ENCODE peak calls at places on chromosomes 13 and 19, in seven cellular contexts. E is pancreas, M is AG09319, C is hepatocyte, Z is glutamatergic neuron, Y is bronchial epithelial cell, K is lower leg skin. L is an unnamed sample.

GRCh38 chr19:49585023-49585422 is 3.9 kb downstream of the PRRG2 start:
- DNase-seq in E (no peak), M (no peak), C (peak; percentile 16), Z (peak; percentile 63), Y (no peak), K (no peak), L (no peak)

GRCh38 chr13:106100261-106100919 is 435.1 kb downstream of the EFNB2 start:
- DNase-seq in E (no peak), M (no peak), C (peak; percentile 72), Z (no peak), Y (no peak), K (no peak), L (peak; percentile 9)

GRCh38 chr13:100230813-100231575 is 142.1 kb downstream of the PCCA start:
- DNase-seq in E (no peak), M (no peak), C (no peak), Z (peak; percentile 24), Y (no peak), K (no peak), L (no peak)

GRCh38 chr13:26060366-26060765 is 8.6 kb upstream of the SHISA2 start:
- DNase-seq in E (no peak), M (no peak), C (no peak), Z (no peak), Y (no peak), K (no peak), L (no peak)

GRCh38 chr19:33727331-33728028 is 69.2 kb upstream of the KCTD15 start:
- DNase-seq in E (no peak), M (no peak), C (no peak), Z (no peak), Y (no peak), K (no peak), L (no peak)

GRCh38 chr13:24995225-24995804 is 100.6 kb upstream of the PABPC3 start:
- DNase-seq in E (peak; percentile 46), M (peak; percentile 71), C (peak; percentile 91), Z (peak; percentile 56), Y (peak; percentile 78), K (peak; percentile 35), L (peak; percentile 67)

GRCh38 chr19:10220695-10221094 is 10.4 kb downstream of the S1PR2 start:
- DNase-seq in E (no peak), M (no peak), C (no peak), Z (no peak), Y (no peak), K (no peak), L (no peak)

GRCh38 chr19:38455031-38455430 is 21.5 kb downstream of the RYR1 start:
- DNase-seq in E (no peak), M (no peak), C (peak; percentile 52), Z (no peak), Y (peak; percentile 6), K (no peak), L (peak; percentile 44)

GRCh38 chr19:47514151-47514868 is 553 bp downstream of the NAPA start:
- DNase-seq in E (no peak), M (no peak), C (peak; percentile 44), Z (no peak), Y (no peak), K (no peak), L (no peak)

GRCh38 chr13:36074659-36075058 is 56.5 kb downstream of the DCLK1 start:
- DNase-seq in E (no peak), M (no peak), C (no peak), Z (no peak), Y (no peak), K (no peak), L (no peak)

GRCh38 chr19:33675501-33676124 is 53.9 kb downstream of the CHST8 start:
- DNase-seq in E (no peak), M (no peak), C (peak; percentile 1), Z (no peak), Y (no peak), K (no peak), L (no peak)

GRCh38 chr19:18232540-18233223 is 6.4 kb upstream of the PDE4C start:
- DNase-seq in E (no peak), M (no peak), C (peak; percentile 57), Z (peak; percentile 86), Y (no peak), K (no peak), L (peak; percentile 65)

GRCh38 chr13:76845865-76846264 is 40.3 kb downstream of the KCTD12 start:
- DNase-seq in E (no peak), M (no peak), C (no peak), Z (no peak), Y (no peak), K (no peak), L (no peak)

GRCh38 chr13:40581277-40581579 is 85.2 kb downstream of the FOXO1 start:
- DNase-seq in E (no peak), M (no peak), C (no peak), Z (no peak), Y (no peak), K (no peak), L (no peak)

GRCh38 chr13:57018915-57019314 is 121.8 kb upstream of the PRR20A start:
- DNase-seq in E (no peak), M (no peak), C (no peak), Z (no peak), Y (no peak), K (no peak), L (no peak)

GRCh38 chr19:12891553-12892021 is 627 bp downstream of the GCDH start:
- DNase-seq in E (no peak), M (no peak), C (no peak), Z (no peak), Y (no peak), K (no peak), L (no peak)

GRCh38 chr13:34863360-34864135 is 78.5 kb upstream of the NBEA start:
- DNase-seq in E (no peak), M (peak; percentile 76), C (peak; percentile 65), Z (no peak), Y (peak; percentile 97), K (no peak), L (no peak)

GRCh38 chr13:114029866-114030625 is 56.2 kb upstream of the C13orf46 start:
- DNase-seq in E (no peak), M (no peak), C (no peak), Z (peak; percentile 51), Y (no peak), K (no peak), L (no peak)
- TF ChIP-seq CTCF in E (no peak), M (no peak), C (no peak), Z (no peak), Y (no peak), K (no peak), L (no peak)

GRCh38 chr13:53501387-53501786 is 472.8 kb downstream of the OLFM4 start:
- DNase-seq in E (no peak), M (no peak), C (no peak), Z (no peak), Y (no peak), K (no peak), L (no peak)

DNA sequence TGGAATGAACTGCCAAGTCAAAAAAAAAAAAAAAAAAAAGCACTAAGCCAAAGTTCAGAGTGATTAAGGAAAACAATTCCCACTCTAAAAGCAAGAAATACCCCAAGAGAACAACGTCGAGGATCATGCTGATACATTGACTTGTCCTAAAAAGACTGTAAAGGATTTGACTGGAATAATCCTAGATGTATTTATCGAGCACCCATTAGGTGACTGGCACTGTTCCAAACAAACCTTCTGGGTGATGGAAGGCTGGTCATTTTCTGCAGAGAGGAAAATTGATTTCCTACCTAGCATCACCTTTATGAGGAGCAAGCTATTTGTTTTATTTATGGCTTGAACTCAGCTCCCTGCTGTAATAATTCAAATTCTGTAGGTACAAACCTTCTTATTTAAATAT is 470.9 kb downstream of the OLFM4 start:
- DNase-seq in E (no peak), M (no peak), C (no peak), Z (no peak), Y (no peak), K (no peak), L (no peak)
- TF ChIP-seq CTCF in E (no peak), M (no peak), C (no peak), Z (no peak), Y (no peak), K (no peak), L (no peak)

DNA sequence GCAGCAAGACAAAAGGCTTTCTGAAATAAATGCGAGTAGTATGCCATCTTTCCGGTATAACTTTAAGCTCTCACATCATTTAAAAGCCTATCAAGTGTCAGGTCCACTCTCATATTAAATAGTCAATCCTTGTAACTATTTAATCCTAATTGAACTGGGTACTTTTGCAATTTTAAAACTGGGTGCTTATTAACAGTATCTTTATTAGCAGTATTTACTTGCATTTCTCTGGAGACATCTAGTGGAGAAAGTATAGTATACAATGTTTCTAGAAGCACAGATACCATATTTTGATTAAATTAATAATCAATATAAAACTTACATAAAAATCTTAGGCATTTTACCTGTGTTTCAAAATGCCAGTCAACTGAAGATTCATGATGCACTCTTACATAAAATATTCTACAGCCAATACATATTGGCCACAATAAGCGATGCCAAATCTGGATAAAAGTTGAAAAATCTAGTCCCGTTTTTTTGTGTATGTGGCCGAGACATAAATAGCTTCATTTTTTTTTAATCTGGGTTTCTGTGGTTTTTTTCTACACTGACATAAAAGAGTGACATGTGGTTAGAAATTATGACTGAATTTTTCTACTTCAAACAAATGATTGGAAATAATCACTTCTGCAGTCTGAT is 4.3 kb upstream of the POSTN start:
- DNase-seq in E (no peak), M (no peak), C (peak; percentile 10), Z (no peak), Y (peak; percentile 42), K (no peak), L (no peak)
- TF ChIP-seq CTCF in E (peak; percentile 23), M (peak; percentile 56), C (peak; percentile 81), Z (peak; percentile 43), Y (peak; percentile 6), K (no peak), L (peak; percentile 65)

GRCh38 chr13:52851153-52851962 is 2.9 kb upstream of the PCDH8 start:
- DNase-seq in E (no peak), M (no peak), C (peak; percentile 71), Z (peak; percentile 43), Y (no peak), K (no peak), L (peak; percentile 46)

GRCh38 chr13:52852444-52852843 is 4.0 kb upstream of the PCDH8 start:
- DNase-seq in E (no peak), M (no peak), C (no peak), Z (no peak), Y (no peak), K (no peak), L (no peak)

GRCh38 chr13:52849727-52850395 is 1.4 kb upstream of the PCDH8 start:
- DNase-seq in E (no peak), M (no peak), C (no peak), Z (peak; percentile 52), Y (no peak), K (no peak), L (no peak)

GRCh38 chr13:52848455-52849190 is at the start of gene PCDH8:
- DNase-seq in E (no peak), M (no peak), C (peak; percentile 57), Z (peak; percentile 97), Y (no peak), K (no peak), L (peak; percentile 77)

DNA sequence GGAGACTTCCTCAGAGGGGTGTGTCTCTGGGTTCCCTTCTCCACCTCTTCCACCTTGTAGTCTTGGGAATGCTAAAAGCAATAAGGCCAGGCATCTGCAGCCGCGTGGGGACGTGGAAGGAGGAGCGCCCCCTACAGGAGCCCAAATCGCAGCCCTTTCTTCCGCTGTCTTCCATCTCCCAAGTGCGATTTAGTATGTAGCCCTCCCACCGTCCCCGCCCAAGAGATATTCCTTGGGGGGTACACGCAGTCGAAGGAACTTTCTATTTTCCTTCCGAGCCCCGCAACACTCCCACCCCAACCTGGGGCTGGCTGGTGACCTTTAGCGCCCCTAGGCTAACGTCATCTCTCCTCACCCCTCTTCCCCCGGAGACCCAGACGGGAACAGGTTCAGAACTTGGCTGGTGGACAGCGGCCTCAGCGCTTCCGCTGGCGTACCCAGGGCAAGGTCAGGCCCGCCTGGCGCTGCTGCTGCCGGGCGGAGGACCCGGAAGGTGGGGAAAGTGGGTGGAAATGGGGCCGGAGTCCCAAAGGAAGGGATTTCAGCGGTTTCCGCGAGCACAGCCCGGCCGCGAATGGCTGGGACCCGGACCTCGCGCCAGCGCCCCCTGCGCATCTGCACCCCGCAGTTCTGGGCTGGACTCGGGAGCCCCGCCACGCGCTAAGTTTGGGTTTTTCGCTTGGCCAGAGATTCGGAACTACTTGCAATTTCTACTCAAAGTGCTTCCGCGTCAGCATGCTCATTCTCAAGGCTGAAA is 2.1 kb upstream of the PCDH8 start:
- DNase-seq in E (peak; percentile 63), M (peak; percentile 11), C (peak; percentile 91), Z (peak; percentile 79), Y (peak; percentile 21), K (peak; percentile 23), L (peak; percentile 91)
- TF ChIP-seq CTCF in E (no peak), M (peak; percentile 10), C (peak; percentile 11), Z (peak; percentile 84), Y (no peak), K (no peak), L (peak; percentile 54)